ENCODE peak calls at places on chromosome 21, in five cellular contexts. Z is heart right ventricle; U is fibroblast of lung; M is CD4-positive, CD25-positive, alpha-beta regulatory T cell; G is CD8-positive, alpha-beta T cell. H is an unnamed sample. For H3K4me1, the result is how much of the 10 kb centered on the place peaks cover.

GRCh38 chr21:38806153-38806941 is 618 bp downstream of the ETS2 start:
- DNase-seq in Z (peak), U (no peak), M (peak), G (peak), H (peak)

GRCh38 chr21:39441502-39442475 is 3.8 kb downstream of the LCA5L start:
- DNase-seq in Z (no peak), U (peak), M (no peak), G (no peak), H (peak)

GRCh38 chr21:18041012-18041411 is 203.6 kb upstream of the CHODL start:
- DNase-seq in Z (no peak), U (no peak), M (no peak), G (no peak), H (no peak)

GRCh38 chr21:24290151-24290833 is 1317.0 kb downstream of the MRPL39 start:
- DNase-seq in Z (no peak), U (no peak), M (no peak), G (peak), H (peak)

GRCh38 chr21:45405271-45405818 is 380 bp downstream of the COL18A1 start:
- DNase-seq in Z (peak), U (no peak), M (no peak), G (no peak), H (no peak)

GRCh38 chr21:45488839-45489479 is 53.3 kb downstream of the SLC19A1 start:
- DNase-seq in Z (no peak), U (no peak), M (no peak), G (no peak), H (no peak)

GRCh38 chr21:18000961-18001522 is 181.9 kb upstream of the C21orf91 start:
- DNase-seq in Z (no peak), U (peak), M (no peak), G (no peak), H (no peak)

GRCh38 chr21:45299026-45299863 is 11.6 kb upstream of the POFUT2 start:
- DNase-seq in Z (peak), U (no peak), M (no peak), G (no peak), H (no peak)

GRCh38 chr21:30194701-30195299 is 21.1 kb downstream of the CLDN8 start:
- DNase-seq in Z (no peak), U (peak), M (no peak), G (no peak), H (no peak)

GRCh38 chr21:44955141-44955802 is 15.4 kb downstream of the SLX9 start:
- DNase-seq in Z (no peak), U (peak), M (no peak), G (no peak), H (no peak)

GRCh38 chr21:40177979-40178378 is 310.7 kb downstream of the PCP4 start:
- DNase-seq in Z (no peak), U (no peak), M (no peak), G (no peak), H (no peak)

GRCh38 chr21:44918581-44919033 is 2.1 kb downstream of the ITGB2 start:
- DNase-seq in Z (no peak), U (no peak), M (no peak), G (no peak), H (no peak)

GRCh38 chr21:33383056-33383888 is 19.9 kb upstream of the IFNGR2 start:
- DNase-seq in Z (peak), U (peak), M (peak), G (peak), H (peak)

GRCh38 chr21:44931137-44931500 is 8.7 kb upstream of the SLX9 start:
- DNase-seq in Z (no peak), U (peak), M (no peak), G (no peak), H (peak)

GRCh38 chr21:40901690-40902089 is 54.7 kb upstream of the DSCAM start:
- DNase-seq in Z (peak), U (no peak), M (no peak), G (no peak), H (no peak)

GRCh38 chr21:38831526-38832467 is 26.1 kb downstream of the ETS2 start:
- DNase-seq in Z (peak), U (peak), M (no peak), G (no peak), H (peak)

GRCh38 chr21:41164981-41165650 is 2.8 kb upstream of the BACE2 start:
- DNase-seq in Z (no peak), U (peak), M (no peak), G (no peak), H (no peak)

GRCh38 chr21:44613386-44614155 is 1.7 kb downstream of the KRTAP10-8 start:
- DNase-seq in Z (no peak), U (no peak), M (no peak), G (no peak), H (no peak)

GRCh38 chr21:18114735-18115134 is 129.9 kb upstream of the CHODL start:
- DNase-seq in Z (no peak), U (no peak), M (no peak), G (no peak), H (no peak)

GRCh38 chr21:44911384-44912157 is 9.1 kb downstream of the ITGB2 start:
- DNase-seq in Z (peak), U (no peak), M (peak), G (peak), H (peak)

GRCh38 chr21:16535100-16535418 is 805.3 kb downstream of the USP25 start:
- DNase-seq in Z (peak), U (peak), M (no peak), G (no peak), H (no peak)

GRCh38 chr21:46469275-46469674 is 10.6 kb downstream of the DIP2A start:
- DNase-seq in Z (no peak), U (no peak), M (no peak), G (no peak), H (no peak)

GRCh38 chr21:44994016-44994365 is 54.2 kb downstream of the SLX9 start:
- DNase-seq in Z (peak), U (no peak), M (no peak), G (no peak), H (no peak)

DNA sequence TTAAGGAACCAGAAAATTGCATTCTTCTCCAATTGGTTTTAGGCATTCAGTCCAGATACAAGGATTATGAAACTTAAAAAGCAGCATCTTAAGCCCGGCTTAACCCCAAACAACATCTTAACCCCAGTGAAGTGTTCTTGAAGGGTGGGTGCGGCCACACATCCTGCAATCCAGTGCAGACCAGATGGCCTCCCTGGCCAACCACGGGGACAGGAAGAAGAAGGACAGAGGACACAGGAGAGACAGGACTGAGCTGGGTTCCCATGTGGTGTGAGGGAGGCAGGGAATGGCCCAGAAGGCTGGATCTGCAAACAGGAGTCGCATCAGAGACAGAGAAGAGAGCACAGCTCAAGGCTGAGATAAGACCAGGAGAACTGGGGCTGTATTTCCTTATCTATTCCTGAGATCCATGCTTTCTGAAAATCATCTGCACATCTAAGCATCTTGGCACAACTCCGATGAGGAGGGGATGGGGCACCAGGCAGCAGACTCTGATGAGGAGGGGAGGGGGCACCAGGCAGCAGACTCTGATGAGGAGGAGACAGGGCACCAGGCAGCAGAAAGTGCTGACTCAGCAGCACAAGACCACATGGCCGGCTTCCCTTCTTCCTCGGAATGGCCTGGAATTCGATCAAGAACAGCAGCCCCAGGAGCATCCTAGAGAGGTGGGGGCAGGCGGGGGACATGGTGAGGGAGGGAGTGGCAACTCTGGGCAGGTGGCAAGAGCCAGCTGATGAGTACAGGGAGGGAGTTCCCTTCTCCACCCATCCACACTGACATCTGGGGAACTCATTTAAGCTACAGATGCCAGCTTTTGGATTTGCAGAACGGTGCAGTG is 26.6 kb downstream of the ABCG1 start:
- DNase-seq in Z (no peak), U (no peak), M (no peak), G (no peak), H (no peak)
- H3K4me1 ChIP-seq in Z (under half), U (under half), M (under half), G (under half), H (under half)

DNA sequence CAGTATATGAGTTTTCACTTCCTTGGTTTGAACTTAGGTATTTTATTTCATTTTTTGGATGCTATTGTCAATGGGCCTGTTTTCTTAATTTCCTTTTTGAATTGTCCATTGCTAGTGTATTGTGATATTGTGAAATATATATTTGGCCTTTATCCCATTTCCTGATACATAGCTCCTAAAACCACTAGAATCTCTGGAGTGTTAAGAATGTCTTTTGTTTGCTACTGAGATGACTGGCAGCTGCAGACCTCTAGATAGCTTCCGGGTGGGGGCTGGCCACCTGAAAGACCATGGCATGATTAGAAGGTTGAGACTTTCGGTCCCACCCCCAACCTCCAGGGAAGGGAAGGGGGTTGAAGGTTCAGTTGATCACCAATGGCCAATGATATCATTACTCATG is 245.4 kb downstream of the KCNJ6 start:
- DNase-seq in Z (no peak), U (peak), M (no peak), G (no peak), H (no peak)
- H3K27ac ChIP-seq in Z (no peak), U (no peak), M (no peak), G (no peak), H (no peak)

GRCh38 chr21:34880401-34880800 is 168.7 kb downstream of the RUNX1 start:
- DNase-seq in Z (no peak), U (no peak), M (no peak), G (no peak), H (no peak)
- H3K4me1 ChIP-seq in Z (under half), U (under half), M (under half), G (under half), H (under half)

DNA sequence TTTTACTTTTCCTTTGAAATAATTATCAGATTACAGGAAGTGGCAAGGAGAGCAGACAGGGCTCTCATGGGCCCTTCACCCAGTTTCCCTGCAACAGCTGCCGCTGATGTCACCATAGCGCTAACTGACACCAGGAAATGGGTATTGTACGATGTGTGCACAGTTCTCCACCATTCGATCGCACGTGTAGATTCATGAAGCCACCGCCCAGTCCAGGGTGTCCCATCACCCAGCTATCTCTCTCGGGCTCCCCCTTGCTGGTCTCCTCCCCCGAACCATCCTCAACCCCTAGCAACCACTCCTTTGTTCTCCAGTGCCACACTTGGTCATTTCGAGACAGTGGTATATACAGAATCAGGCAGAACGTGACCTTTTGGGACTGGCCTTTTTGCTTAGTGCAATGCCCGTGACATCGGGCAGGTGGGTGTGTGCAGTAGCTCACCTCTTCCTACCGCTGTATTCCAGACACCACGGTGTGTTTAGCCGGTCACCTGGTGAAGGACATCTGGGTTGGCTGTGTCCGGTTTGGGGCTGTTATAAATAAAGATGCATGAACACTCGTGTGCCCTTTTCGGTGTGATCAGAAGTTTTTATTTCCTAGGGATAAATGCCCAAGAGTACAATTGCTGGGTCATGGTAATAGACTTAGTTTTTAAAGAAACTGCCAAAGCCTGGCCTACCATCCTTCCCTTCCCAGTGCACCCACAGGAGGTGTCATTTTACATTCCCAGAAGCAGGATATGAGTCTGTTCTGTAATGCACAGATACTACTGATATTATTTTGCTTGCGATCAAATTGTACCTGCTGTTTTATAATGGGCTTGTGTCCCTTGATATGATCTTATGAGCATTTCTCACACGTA is 118.5 kb downstream of the CRYAA start:
- DNase-seq in Z (no peak), U (no peak), M (no peak), G (no peak), H (no peak)
- H3K27ac ChIP-seq in Z (no peak), U (no peak), M (no peak), G (no peak), H (no peak)

GRCh38 chr21:42310411-42311001 is 4.7 kb downstream of the TFF3 start:
- DNase-seq in Z (no peak), U (no peak), M (no peak), G (no peak), H (no peak)
- H3K4me1 ChIP-seq in Z (under half), U (under half), M (under half), G (under half), H (under half)

GRCh38 chr21:32337206-32337605 is 38.6 kb downstream of the MRAP start:
- DNase-seq in Z (no peak), U (no peak), M (no peak), G (no peak), H (no peak)
- H3K27ac ChIP-seq in Z (no peak), U (no peak), M (no peak), G (no peak), H (no peak)